ENCODE peak calls at places on chromosomes 5 and 9, in four cellular contexts. One of them, this sample, is unnamed.

GRCh38 chr5:178940569-178941360 is at the start of gene ZNF454:
- DNase-seq in hepatocyte: no peak
- DNase-seq in IMR-90: peak; percentile 62
- DNase-seq in osteoblast: peak; percentile 99
- DNase-seq in this sample: peak; percentile 94

GRCh38 chr9:36993933-36994764 is 39.9 kb downstream of the PAX5 start:
- DNase-seq in hepatocyte: no peak
- DNase-seq in osteoblast: no peak
- DNase-seq in IMR-90: no peak
- DNase-seq in this sample: no peak

GRCh38 chr5:180119886-180120220 is 48.3 kb upstream of the RNF130 start:
- DNase-seq in osteoblast: peak; percentile 67
- DNase-seq in hepatocyte: no peak
- DNase-seq in IMR-90: no peak
- DNase-seq in this sample: no peak

GRCh38 chr5:136285501-136285900 is 79.8 kb downstream of the TRPC7 start:
- DNase-seq in osteoblast: no peak
- DNase-seq in hepatocyte: no peak
- DNase-seq in IMR-90: peak; percentile 4
- DNase-seq in this sample: peak; percentile 45

GRCh38 chr5:72436796-72437471 is 70.3 kb downstream of the ZNF366 start:
- DNase-seq in IMR-90: peak; percentile 36
- DNase-seq in hepatocyte: no peak
- DNase-seq in osteoblast: no peak
- DNase-seq in this sample: no peak

GRCh38 chr9:116718111-116718510 is 31.0 kb downstream of the TRIM32 start:
- DNase-seq in hepatocyte: no peak
- DNase-seq in IMR-90: no peak
- DNase-seq in osteoblast: no peak
- DNase-seq in this sample: no peak

GRCh38 chr5:81234299-81234698 is 1.2 kb downstream of the CKMT2 start:
- DNase-seq in hepatocyte: no peak
- DNase-seq in osteoblast: no peak
- DNase-seq in IMR-90: no peak
- DNase-seq in this sample: no peak

GRCh38 chr5:152349683-152350526 is 55.2 kb downstream of the NMUR2 start:
- DNase-seq in IMR-90: peak; percentile 14
- DNase-seq in osteoblast: no peak
- DNase-seq in hepatocyte: peak; percentile 74
- DNase-seq in this sample: peak; percentile 61

GRCh38 chr5:31225118-31225517 is 31.6 kb downstream of the CDH6 start:
- DNase-seq in osteoblast: peak; percentile 51
- DNase-seq in hepatocyte: no peak
- DNase-seq in IMR-90: peak; percentile 98
- DNase-seq in this sample: peak; percentile 27

GRCh38 chr9:90012825-90013425 is 408.1 kb downstream of the GADD45G start:
- DNase-seq in osteoblast: no peak
- DNase-seq in hepatocyte: no peak
- DNase-seq in IMR-90: no peak
- DNase-seq in this sample: no peak

GRCh38 chr9:109314011-109314531 is 6.8 kb downstream of the EPB41L4B start:
- DNase-seq in hepatocyte: peak; percentile 39
- DNase-seq in IMR-90: no peak
- DNase-seq in osteoblast: no peak
- DNase-seq in this sample: no peak

GRCh38 chr9:24381205-24381604 is 164.5 kb downstream of the IZUMO3 start:
- DNase-seq in osteoblast: no peak
- DNase-seq in hepatocyte: no peak
- DNase-seq in IMR-90: no peak
- DNase-seq in this sample: no peak

GRCh38 chr5:115321309-115321708 is 24.9 kb upstream of the CCDC112 start:
- DNase-seq in IMR-90: peak; percentile 23
- DNase-seq in osteoblast: no peak
- DNase-seq in hepatocyte: no peak
- DNase-seq in this sample: peak; percentile 67

GRCh38 chr5:104186100-104186499 is 623.5 kb upstream of the NUDT12 start:
- DNase-seq in osteoblast: no peak
- DNase-seq in hepatocyte: no peak
- DNase-seq in IMR-90: no peak
- DNase-seq in this sample: no peak

GRCh38 chr5:110932755-110933488 is 138.6 kb upstream of the TSLP start:
- DNase-seq in hepatocyte: no peak
- DNase-seq in IMR-90: no peak
- DNase-seq in osteoblast: no peak
- DNase-seq in this sample: no peak

GRCh38 chr5:151219789-151220188 is 4.1 kb downstream of the CCDC69 start:
- DNase-seq in hepatocyte: no peak
- DNase-seq in IMR-90: no peak
- DNase-seq in osteoblast: peak; percentile 66
- DNase-seq in this sample: no peak

GRCh38 chr9:125646222-125647100 is 60.5 kb downstream of the MAPKAP1 start:
- DNase-seq in IMR-90: no peak
- DNase-seq in hepatocyte: no peak
- DNase-seq in osteoblast: no peak
- DNase-seq in this sample: peak; percentile 54

GRCh38 chr9:82764270-82764669 is 298.7 kb downstream of the RASEF start:
- DNase-seq in IMR-90: no peak
- DNase-seq in hepatocyte: no peak
- DNase-seq in osteoblast: no peak
- DNase-seq in this sample: no peak

GRCh38 chr5:167573274-167574127 is 717.9 kb upstream of the WWC1 start:
- DNase-seq in hepatocyte: peak; percentile 53
- DNase-seq in osteoblast: no peak
- DNase-seq in IMR-90: peak; percentile 50
- DNase-seq in this sample: peak; percentile 80

GRCh38 chr9:129270205-129270604 is 92.1 kb upstream of the IER5L start:
- DNase-seq in IMR-90: no peak
- DNase-seq in hepatocyte: no peak
- DNase-seq in osteoblast: no peak
- DNase-seq in this sample: no peak

GRCh38 chr5:150070821-150071220 is 15.5 kb downstream of the CSF1R start:
- DNase-seq in hepatocyte: no peak
- DNase-seq in osteoblast: no peak
- DNase-seq in IMR-90: no peak
- DNase-seq in this sample: no peak

GRCh38 chr5:144429405-144429804 is 258.7 kb downstream of the KCTD16 start:
- DNase-seq in IMR-90: no peak
- DNase-seq in osteoblast: no peak
- DNase-seq in hepatocyte: no peak
- DNase-seq in this sample: no peak

GRCh38 chr5:180605554-180606214 is 14.4 kb upstream of the SCGB3A1 start:
- DNase-seq in hepatocyte: peak; percentile 71
- DNase-seq in IMR-90: peak; percentile 51
- DNase-seq in osteoblast: peak; percentile 93
- DNase-seq in this sample: peak; percentile 57

GRCh38 chr9:4850611-4851010 is 57.9 kb downstream of the RCL1 start:
- DNase-seq in IMR-90: no peak
- DNase-seq in osteoblast: no peak
- DNase-seq in hepatocyte: no peak
- DNase-seq in this sample: no peak

GRCh38 chr5:108989761-108990392 is 242.2 kb downstream of the FER start:
- DNase-seq in IMR-90: peak; percentile 48
- DNase-seq in osteoblast: no peak
- DNase-seq in hepatocyte: no peak
- DNase-seq in this sample: peak; percentile 36

GRCh38 chr5:163503106-163504090 is 2.0 kb upstream of the MAT2B start:
- DNase-seq in osteoblast: peak; percentile 73
- DNase-seq in hepatocyte: peak; percentile 81
- DNase-seq in IMR-90: peak; percentile 82
- DNase-seq in this sample: peak; percentile 88

GRCh38 chr5:177365845-177366527 is 8.3 kb downstream of the RGS14 start:
- DNase-seq in hepatocyte: no peak
- DNase-seq in osteoblast: peak; percentile 82
- DNase-seq in IMR-90: no peak
- DNase-seq in this sample: no peak

DNA sequence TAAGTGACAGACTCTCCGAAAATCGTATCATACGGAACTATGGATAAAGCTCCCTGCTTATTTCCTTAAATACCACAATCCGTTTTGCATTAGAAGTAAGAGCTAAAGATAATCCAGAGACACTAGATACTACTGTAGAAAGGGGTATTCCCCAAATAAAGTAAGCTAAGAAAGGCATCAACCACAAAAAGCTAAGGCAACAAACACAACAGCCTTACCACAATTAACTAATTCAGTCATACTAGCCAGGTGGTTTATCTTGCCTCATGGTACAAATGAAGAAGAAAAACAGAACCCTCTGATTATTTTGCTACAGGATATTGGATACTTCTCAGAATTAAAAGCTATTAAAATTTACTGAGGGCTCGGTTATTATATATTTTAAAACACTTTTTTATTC is 14.1 kb downstream of the ERP44 start:
- DNase-seq in IMR-90: no peak
- DNase-seq in hepatocyte: no peak
- DNase-seq in osteoblast: no peak
- DNase-seq in this sample: no peak
- H4K20me1 ChIP-seq in IMR-90: peaks cover 80% of the 10 kb centered on the region
- H4K20me1 ChIP-seq in hepatocyte: peaks cover 76% of the 10 kb centered on the region
- H4K20me1 ChIP-seq in osteoblast: peaks cover 96% of the 10 kb centered on the region
- H4K20me1 ChIP-seq in this sample: peaks cover 51% of the 10 kb centered on the region

GRCh38 chr5:170251462-170251861 is 18.7 kb downstream of the C5orf58 start:
- DNase-seq in IMR-90: no peak
- DNase-seq in hepatocyte: no peak
- DNase-seq in osteoblast: no peak
- DNase-seq in this sample: no peak

GRCh38 chr5:170250810-170251317 is 18.1 kb downstream of the C5orf58 start:
- DNase-seq in hepatocyte: no peak
- DNase-seq in IMR-90: no peak
- DNase-seq in osteoblast: no peak
- DNase-seq in this sample: no peak

GRCh38 chr5:170252710-170253350 is 20.0 kb downstream of the C5orf58 start:
- DNase-seq in osteoblast: no peak
- DNase-seq in IMR-90: no peak
- DNase-seq in hepatocyte: no peak
- DNase-seq in this sample: no peak

GRCh38 chr5:170252109-170252508 is 19.3 kb downstream of the C5orf58 start:
- DNase-seq in IMR-90: no peak
- DNase-seq in osteoblast: no peak
- DNase-seq in hepatocyte: no peak
- DNase-seq in this sample: no peak

DNA sequence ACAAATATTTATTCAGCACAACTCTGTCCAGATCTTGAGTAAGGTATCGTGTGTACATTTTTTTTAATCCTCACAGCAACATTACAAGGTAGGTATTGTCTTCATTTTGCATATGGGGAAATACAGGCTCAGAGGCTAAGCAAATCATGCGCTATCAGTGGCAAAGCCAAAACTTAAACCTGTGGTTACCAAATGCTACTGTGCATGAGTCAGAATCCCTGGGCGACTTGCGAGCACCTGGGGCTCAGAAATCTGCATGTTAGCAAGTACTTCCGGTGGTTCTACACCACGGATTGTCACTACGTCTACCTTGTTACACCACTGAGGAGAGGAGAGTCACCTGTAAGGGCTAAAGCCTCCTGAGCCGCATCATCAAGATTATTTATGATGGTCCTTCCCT is 21.3 kb downstream of the C5orf58 start:
- DNase-seq in IMR-90: no peak
- DNase-seq in osteoblast: no peak
- DNase-seq in hepatocyte: no peak
- DNase-seq in this sample: no peak
- H3K36me3 ChIP-seq in IMR-90: no peaks in the 10 kb centered on the region
- H3K36me3 ChIP-seq in osteoblast: no peaks in the 10 kb centered on the region
- H3K36me3 ChIP-seq in hepatocyte: no peaks in the 10 kb centered on the region
- H3K36me3 ChIP-seq in this sample: no peaks in the 10 kb centered on the region

DNA sequence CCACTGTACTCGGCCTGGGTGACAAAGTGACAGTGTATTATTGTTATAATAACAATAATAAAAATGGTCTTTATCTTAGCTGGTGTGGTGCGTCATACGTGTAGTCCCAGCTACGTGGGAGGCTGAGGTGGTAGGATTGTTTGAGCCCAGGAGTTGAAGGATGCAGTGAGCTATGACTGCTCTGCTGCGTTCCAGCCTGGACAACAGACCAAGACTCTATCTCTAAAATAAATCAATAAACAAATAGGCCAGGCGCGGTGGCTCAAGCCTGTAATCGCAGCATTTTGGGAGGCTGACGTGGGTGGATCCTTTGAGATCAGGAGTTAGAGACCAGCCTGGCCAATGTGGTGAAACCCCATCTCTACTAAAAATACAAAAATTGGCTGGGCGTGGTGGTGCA is 9.2 kb upstream of the DENND4C start:
- DNase-seq in osteoblast: no peak
- DNase-seq in hepatocyte: no peak
- DNase-seq in IMR-90: no peak
- DNase-seq in this sample: no peak
- H4K20me1 ChIP-seq in osteoblast: no peaks in the 10 kb centered on the region
- H4K20me1 ChIP-seq in hepatocyte: no peaks in the 10 kb centered on the region
- H4K20me1 ChIP-seq in IMR-90: no peaks in the 10 kb centered on the region
- H4K20me1 ChIP-seq in this sample: no peaks in the 10 kb centered on the region

GRCh38 chr5:2739360-2740050 is 12.0 kb downstream of the IRX2 start:
- DNase-seq in osteoblast: peak; percentile 92
- DNase-seq in hepatocyte: peak; percentile 50
- DNase-seq in IMR-90: no peak
- DNase-seq in this sample: peak; percentile 85

GRCh38 chr5:2742921-2743679 is 8.4 kb downstream of the IRX2 start:
- DNase-seq in osteoblast: peak; percentile 77
- DNase-seq in hepatocyte: peak; percentile 37
- DNase-seq in IMR-90: no peak
- DNase-seq in this sample: peak; percentile 58

GRCh38 chr5:2741946-2742345 is 9.5 kb downstream of the IRX2 start:
- DNase-seq in osteoblast: no peak
- DNase-seq in hepatocyte: no peak
- DNase-seq in IMR-90: no peak
- DNase-seq in this sample: peak; percentile 54

GRCh38 chr5:2740051-2740848 is 11.2 kb downstream of the IRX2 start:
- DNase-seq in osteoblast: no peak
- DNase-seq in hepatocyte: no peak
- DNase-seq in IMR-90: no peak
- DNase-seq in this sample: peak; percentile 63

GRCh38 chr5:2740849-2741555 is 10.5 kb downstream of the IRX2 start:
- DNase-seq in osteoblast: no peak
- DNase-seq in hepatocyte: no peak
- DNase-seq in IMR-90: no peak
- DNase-seq in this sample: peak; percentile 73
- H3K36me3 ChIP-seq in osteoblast: no peaks in the 10 kb centered on the region
- H3K36me3 ChIP-seq in hepatocyte: no peaks in the 10 kb centered on the region
- H3K36me3 ChIP-seq in IMR-90: no peaks in the 10 kb centered on the region
- H3K36me3 ChIP-seq in this sample: peaks cover 5% of the 10 kb centered on the region

DNA sequence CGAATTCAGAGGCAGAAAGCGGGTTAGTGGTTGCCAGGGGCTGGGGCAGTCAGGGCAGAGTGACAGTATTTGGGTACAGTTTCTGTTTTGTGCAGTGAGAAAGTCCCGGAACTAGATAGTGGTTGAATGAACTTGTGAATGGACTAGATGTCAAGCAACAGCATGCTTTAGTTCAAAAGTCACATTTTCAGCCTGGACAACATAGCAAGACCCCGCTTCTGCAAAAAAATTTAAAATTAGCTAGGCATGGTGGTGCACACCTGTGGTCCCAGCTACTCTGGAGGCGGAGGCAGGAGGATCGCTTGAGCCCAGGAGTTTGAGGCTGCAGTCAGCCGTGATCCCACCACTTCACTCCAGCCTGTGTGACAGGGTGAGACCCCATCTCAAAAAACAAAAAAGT is 8.4 kb downstream of the NOTCH1 start:
- DNase-seq in hepatocyte: no peak
- DNase-seq in IMR-90: no peak
- DNase-seq in osteoblast: no peak
- DNase-seq in this sample: no peak
- H4K20me1 ChIP-seq in hepatocyte: peaks cover 25% of the 10 kb centered on the region
- H4K20me1 ChIP-seq in IMR-90: peaks cover 70% of the 10 kb centered on the region
- H4K20me1 ChIP-seq in osteoblast: peaks cover 35% of the 10 kb centered on the region
- H4K20me1 ChIP-seq in this sample: no peaks in the 10 kb centered on the region